ENCODE peak calls at places on chromosomes 16 and 17, in five cellular contexts. One of them, this sample, is unnamed.

GRCh38 chr16:46757339-46758050 is 9.4 kb upstream of the MYLK3 start:
- DNase-seq in sigmoid colon: no peak
- DNase-seq in brain microvascular endothelial cell: no peak
- DNase-seq in colonic mucosa: no peak
- DNase-seq in tibial artery: no peak
- DNase-seq in this sample: no peak

GRCh38 chr16:54176376-54176901 is 110.1 kb downstream of the IRX3 start:
- DNase-seq in brain microvascular endothelial cell: no peak
- DNase-seq in tibial artery: no peak
- DNase-seq in colonic mucosa: no peak
- DNase-seq in sigmoid colon: no peak
- DNase-seq in this sample: no peak

GRCh38 chr16:47492428-47493357 is 31.6 kb downstream of the PHKB start:
- DNase-seq in tibial artery: peak; percentile 80
- DNase-seq in colonic mucosa: peak; percentile 58
- DNase-seq in sigmoid colon: peak; percentile 93
- DNase-seq in brain microvascular endothelial cell: peak; percentile 65
- DNase-seq in this sample: peak; percentile 83

GRCh38 chr17:38898291-38898679 is 27.1 kb upstream of the LASP1NB start:
- DNase-seq in brain microvascular endothelial cell: no peak
- DNase-seq in colonic mucosa: peak; percentile 67
- DNase-seq in tibial artery: no peak
- DNase-seq in sigmoid colon: no peak
- DNase-seq in this sample: no peak

GRCh38 chr16:27600386-27600785 is 50.4 kb downstream of the KATNIP start:
- DNase-seq in sigmoid colon: no peak
- DNase-seq in tibial artery: no peak
- DNase-seq in brain microvascular endothelial cell: no peak
- DNase-seq in colonic mucosa: no peak
- DNase-seq in this sample: no peak

GRCh38 chr17:46764335-46764708 is 54.2 kb downstream of the WNT3 start:
- DNase-seq in sigmoid colon: no peak
- DNase-seq in tibial artery: no peak
- DNase-seq in colonic mucosa: no peak
- DNase-seq in brain microvascular endothelial cell: no peak
- DNase-seq in this sample: no peak

GRCh38 chr16:83113317-83113716 is 486.5 kb downstream of the CDH13 start:
- DNase-seq in tibial artery: no peak
- DNase-seq in colonic mucosa: no peak
- DNase-seq in sigmoid colon: no peak
- DNase-seq in brain microvascular endothelial cell: peak; percentile 32
- DNase-seq in this sample: no peak

GRCh38 chr16:3640207-3640606 is 14.3 kb upstream of the DNASE1 start:
- DNase-seq in tibial artery: no peak
- DNase-seq in colonic mucosa: no peak
- DNase-seq in sigmoid colon: no peak
- DNase-seq in brain microvascular endothelial cell: no peak
- DNase-seq in this sample: no peak

GRCh38 chr17:76565728-76566612 is 19.7 kb downstream of the ST6GALNAC2 start:
- DNase-seq in brain microvascular endothelial cell: no peak
- DNase-seq in tibial artery: no peak
- DNase-seq in sigmoid colon: no peak
- DNase-seq in colonic mucosa: no peak
- DNase-seq in this sample: no peak

GRCh38 chr17:56939869-56940484 is 20.9 kb downstream of the COIL start:
- DNase-seq in sigmoid colon: no peak
- DNase-seq in colonic mucosa: no peak
- DNase-seq in brain microvascular endothelial cell: no peak
- DNase-seq in tibial artery: no peak
- DNase-seq in this sample: no peak

GRCh38 chr16:25875956-25876608 is 184.3 kb downstream of the HS3ST4 start:
- DNase-seq in colonic mucosa: no peak
- DNase-seq in sigmoid colon: no peak
- DNase-seq in brain microvascular endothelial cell: no peak
- DNase-seq in tibial artery: no peak
- DNase-seq in this sample: no peak

GRCh38 chr16:31695667-31696066 is 168.0 kb downstream of the AHSP start:
- DNase-seq in tibial artery: no peak
- DNase-seq in colonic mucosa: no peak
- DNase-seq in sigmoid colon: no peak
- DNase-seq in brain microvascular endothelial cell: no peak
- DNase-seq in this sample: no peak

GRCh38 chr16:80167657-80168056 is 373.1 kb upstream of the DYNLRB2 start:
- DNase-seq in colonic mucosa: no peak
- DNase-seq in brain microvascular endothelial cell: no peak
- DNase-seq in tibial artery: no peak
- DNase-seq in sigmoid colon: no peak
- DNase-seq in this sample: no peak

GRCh38 chr17:16521070-16521727 is 29.2 kb upstream of the LRRC75A start:
- DNase-seq in brain microvascular endothelial cell: peak; percentile 74
- DNase-seq in colonic mucosa: peak; percentile 84
- DNase-seq in sigmoid colon: peak; percentile 91
- DNase-seq in tibial artery: peak; percentile 57
- DNase-seq in this sample: peak; percentile 78

GRCh38 chr16:30377050-30377811 is 2.6 kb downstream of the MYL11 start:
- DNase-seq in brain microvascular endothelial cell: no peak
- DNase-seq in tibial artery: no peak
- DNase-seq in colonic mucosa: no peak
- DNase-seq in sigmoid colon: no peak
- DNase-seq in this sample: no peak

GRCh38 chr16:53449816-53450517 is 15.7 kb downstream of the RBL2 start:
- DNase-seq in brain microvascular endothelial cell: no peak
- DNase-seq in tibial artery: no peak
- DNase-seq in colonic mucosa: no peak
- DNase-seq in sigmoid colon: no peak
- DNase-seq in this sample: no peak

GRCh38 chr17:79650283-79650682 is 39.4 kb upstream of the RBFOX3 start:
- DNase-seq in brain microvascular endothelial cell: no peak
- DNase-seq in sigmoid colon: peak; percentile 48
- DNase-seq in tibial artery: no peak
- DNase-seq in colonic mucosa: peak; percentile 9
- DNase-seq in this sample: no peak

GRCh38 chr16:10027553-10027952 is 154.7 kb downstream of the GRIN2A start:
- DNase-seq in tibial artery: no peak
- DNase-seq in brain microvascular endothelial cell: no peak
- DNase-seq in colonic mucosa: no peak
- DNase-seq in sigmoid colon: no peak
- DNase-seq in this sample: no peak

GRCh38 chr17:65064452-65065019 is 8.0 kb upstream of the GNA13 start:
- DNase-seq in colonic mucosa: no peak
- DNase-seq in tibial artery: no peak
- DNase-seq in brain microvascular endothelial cell: peak; percentile 29
- DNase-seq in sigmoid colon: peak; percentile 28
- DNase-seq in this sample: no peak

GRCh38 chr16:80669673-80670072 is 128.9 kb downstream of the DYNLRB2 start:
- DNase-seq in sigmoid colon: no peak
- DNase-seq in brain microvascular endothelial cell: no peak
- DNase-seq in tibial artery: no peak
- DNase-seq in colonic mucosa: no peak
- DNase-seq in this sample: no peak

GRCh38 chr17:73191443-73192218 is 1.2 kb upstream of the COG1 start:
- DNase-seq in brain microvascular endothelial cell: peak; percentile 64
- DNase-seq in sigmoid colon: peak; percentile 80
- DNase-seq in tibial artery: peak; percentile 79
- DNase-seq in colonic mucosa: peak; percentile 84
- DNase-seq in this sample: no peak
- H3K27ac ChIP-seq in brain microvascular endothelial cell: peak overlapping the region; percentile 26
- H3K27ac ChIP-seq in sigmoid colon: peak overlapping the region; percentile 84
- H3K27ac ChIP-seq in tibial artery: peak overlapping the region; percentile 90
- H3K27ac ChIP-seq in colonic mucosa: peak overlapping the region; percentile 92
- H3K27ac ChIP-seq in this sample: peak overlapping the region; percentile 81

GRCh38 chr17:78242024-78242742 is 10.8 kb downstream of the TMEM235 start:
- DNase-seq in tibial artery: no peak
- DNase-seq in sigmoid colon: no peak
- DNase-seq in brain microvascular endothelial cell: no peak
- DNase-seq in colonic mucosa: no peak
- DNase-seq in this sample: no peak
- H3K27ac ChIP-seq in tibial artery: no peak overlapping the region
- H3K27ac ChIP-seq in sigmoid colon: no peak overlapping the region
- H3K27ac ChIP-seq in brain microvascular endothelial cell: no peak overlapping the region
- H3K27ac ChIP-seq in colonic mucosa: no peak overlapping the region
- H3K27ac ChIP-seq in this sample: no peak overlapping the region

GRCh38 chr17:3826191-3826590 is 19.9 kb downstream of the NCBP3 start:
- DNase-seq in colonic mucosa: no peak
- DNase-seq in brain microvascular endothelial cell: no peak
- DNase-seq in tibial artery: no peak
- DNase-seq in sigmoid colon: no peak
- DNase-seq in this sample: no peak
- H3K27ac ChIP-seq in colonic mucosa: no peak overlapping the region
- H3K27ac ChIP-seq in brain microvascular endothelial cell: no peak overlapping the region
- H3K27ac ChIP-seq in tibial artery: no peak overlapping the region
- H3K27ac ChIP-seq in sigmoid colon: no peak overlapping the region
- H3K27ac ChIP-seq in this sample: no peak overlapping the region

GRCh38 chr17:8056976-8057625 is 18.2 kb downstream of the ALOX15B start:
- DNase-seq in brain microvascular endothelial cell: no peak
- DNase-seq in tibial artery: no peak
- DNase-seq in sigmoid colon: peak; percentile 38
- DNase-seq in colonic mucosa: no peak
- DNase-seq in this sample: no peak
- H3K27ac ChIP-seq in brain microvascular endothelial cell: no peak overlapping the region
- H3K27ac ChIP-seq in tibial artery: no peak overlapping the region
- H3K27ac ChIP-seq in sigmoid colon: no peak overlapping the region
- H3K27ac ChIP-seq in colonic mucosa: no peak overlapping the region
- H3K27ac ChIP-seq in this sample: peak overlapping the region; percentile 77

DNA sequence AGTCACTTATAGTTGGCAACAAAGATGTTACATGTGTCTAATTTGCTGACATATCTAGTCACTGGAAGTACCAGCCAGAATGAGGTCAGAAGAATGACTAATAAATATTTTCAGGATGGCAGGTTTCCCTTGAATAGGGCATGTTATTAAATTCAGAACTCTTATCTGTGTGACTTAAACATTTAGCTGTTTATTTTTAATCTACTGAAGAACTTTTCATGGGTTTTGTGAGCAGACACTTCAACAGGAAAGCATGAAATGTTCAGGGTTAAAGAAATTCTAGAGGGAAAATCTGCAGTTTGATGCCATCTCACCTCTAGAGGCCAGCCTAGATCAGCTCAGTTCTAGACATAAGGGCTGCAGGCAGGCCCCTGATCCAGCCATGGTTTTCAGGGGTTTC is 13.2 kb downstream of the JPT2 start:
- DNase-seq in sigmoid colon: no peak
- DNase-seq in colonic mucosa: no peak
- DNase-seq in brain microvascular endothelial cell: peak; percentile 27
- DNase-seq in tibial artery: no peak
- DNase-seq in this sample: no peak
- H3K27ac ChIP-seq in sigmoid colon: no peak overlapping the region
- H3K27ac ChIP-seq in colonic mucosa: no peak overlapping the region
- H3K27ac ChIP-seq in brain microvascular endothelial cell: peak overlapping the region; percentile 89
- H3K27ac ChIP-seq in tibial artery: no peak overlapping the region
- H3K27ac ChIP-seq in this sample: no peak overlapping the region

GRCh38 chr17:2383628-2384167 is 17.2 kb downstream of the MNT start:
- DNase-seq in brain microvascular endothelial cell: no peak
- DNase-seq in colonic mucosa: no peak
- DNase-seq in tibial artery: no peak
- DNase-seq in sigmoid colon: no peak
- DNase-seq in this sample: no peak

GRCh38 chr17:2386400-2387085 is 14.3 kb downstream of the MNT start:
- DNase-seq in sigmoid colon: no peak
- DNase-seq in brain microvascular endothelial cell: no peak
- DNase-seq in tibial artery: no peak
- DNase-seq in colonic mucosa: peak; percentile 84
- DNase-seq in this sample: no peak

GRCh38 chr17:2387086-2388019 is 13.5 kb downstream of the MNT start:
- DNase-seq in tibial artery: no peak
- DNase-seq in brain microvascular endothelial cell: no peak
- DNase-seq in sigmoid colon: no peak
- DNase-seq in colonic mucosa: no peak
- DNase-seq in this sample: no peak

GRCh38 chr17:2384439-2385127 is 16.3 kb downstream of the MNT start:
- DNase-seq in colonic mucosa: no peak
- DNase-seq in brain microvascular endothelial cell: no peak
- DNase-seq in sigmoid colon: no peak
- DNase-seq in tibial artery: no peak
- DNase-seq in this sample: no peak

GRCh38 chr17:2385240-2386202 is 15.3 kb downstream of the MNT start:
- DNase-seq in brain microvascular endothelial cell: no peak
- DNase-seq in sigmoid colon: no peak
- DNase-seq in tibial artery: no peak
- DNase-seq in colonic mucosa: no peak
- DNase-seq in this sample: no peak
- H3K27ac ChIP-seq in brain microvascular endothelial cell: no peak overlapping the region
- H3K27ac ChIP-seq in sigmoid colon: peak overlapping the region; percentile 15
- H3K27ac ChIP-seq in tibial artery: peak overlapping the region; percentile 5
- H3K27ac ChIP-seq in colonic mucosa: no peak overlapping the region
- H3K27ac ChIP-seq in this sample: no peak overlapping the region

This sample was measured in left lung.